ENCODE peak calls at places on chromosomes 1 and 21, in six cellular contexts. One of them, this sample, is unnamed.

GRCh38 chr1:184425449-184426277 is 38.8 kb downstream of the C1orf21 start:
- DNase-seq in iris pigment epithelial cell: no peak
- DNase-seq in H4: no peak
- DNase-seq in NCI-H1105 treated with DMSO at 0.1 percent for 48 hours: no peak
- DNase-seq in activated CD4-positive, alpha-beta T cell treated with anti-CD3 and anti-CD28 coated beads, Interleukin-2, amount 10 ng/mL, durations not matched to agents 7 days and 5 days: no peak
- DNase-seq in T-helper 1 cell: no peak
- DNase-seq in this sample: no peak

GRCh38 chr1:65429806-65430205 is 9.3 kb downstream of the LEPR start:
- DNase-seq in iris pigment epithelial cell: peak
- DNase-seq in H4: peak
- DNase-seq in NCI-H1105 treated with DMSO at 0.1 percent for 48 hours: no peak
- DNase-seq in activated CD4-positive, alpha-beta T cell treated with anti-CD3 and anti-CD28 coated beads, Interleukin-2, amount 10 ng/mL, durations not matched to agents 7 days and 5 days: no peak
- DNase-seq in T-helper 1 cell: no peak
- DNase-seq in this sample: no peak

GRCh38 chr1:18573170-18573569 is 57.5 kb upstream of the PAX7 start:
- DNase-seq in iris pigment epithelial cell: no peak
- DNase-seq in H4: no peak
- DNase-seq in NCI-H1105 treated with DMSO at 0.1 percent for 48 hours: no peak
- DNase-seq in activated CD4-positive, alpha-beta T cell treated with anti-CD3 and anti-CD28 coated beads, Interleukin-2, amount 10 ng/mL, durations not matched to agents 7 days and 5 days: no peak
- DNase-seq in T-helper 1 cell: no peak
- DNase-seq in this sample: no peak

GRCh38 chr1:30756206-30756544 is 1.4 kb downstream of the LAPTM5 start:
- DNase-seq in iris pigment epithelial cell: no peak
- DNase-seq in H4: no peak
- DNase-seq in NCI-H1105 treated with DMSO at 0.1 percent for 48 hours: no peak
- DNase-seq in activated CD4-positive, alpha-beta T cell treated with anti-CD3 and anti-CD28 coated beads, Interleukin-2, amount 10 ng/mL, durations not matched to agents 7 days and 5 days: no peak
- DNase-seq in T-helper 1 cell: no peak
- DNase-seq in this sample: no peak

GRCh38 chr1:201885531-201886075 is 3.1 kb upstream of the SHISA4 start:
- DNase-seq in iris pigment epithelial cell: peak
- DNase-seq in H4: peak
- DNase-seq in NCI-H1105 treated with DMSO at 0.1 percent for 48 hours: no peak
- DNase-seq in activated CD4-positive, alpha-beta T cell treated with anti-CD3 and anti-CD28 coated beads, Interleukin-2, amount 10 ng/mL, durations not matched to agents 7 days and 5 days: no peak
- DNase-seq in T-helper 1 cell: no peak
- DNase-seq in this sample: peak

GRCh38 chr1:225868631-225869330 is 13.4 kb downstream of the TMEM63A start:
- DNase-seq in iris pigment epithelial cell: no peak
- DNase-seq in H4: no peak
- DNase-seq in NCI-H1105 treated with DMSO at 0.1 percent for 48 hours: no peak
- DNase-seq in activated CD4-positive, alpha-beta T cell treated with anti-CD3 and anti-CD28 coated beads, Interleukin-2, amount 10 ng/mL, durations not matched to agents 7 days and 5 days: no peak
- DNase-seq in T-helper 1 cell: no peak
- DNase-seq in this sample: no peak

GRCh38 chr1:1490633-1491230 is 19.2 kb downstream of the ATAD3B start:
- DNase-seq in iris pigment epithelial cell: no peak
- DNase-seq in H4: no peak
- DNase-seq in NCI-H1105 treated with DMSO at 0.1 percent for 48 hours: no peak
- DNase-seq in activated CD4-positive, alpha-beta T cell treated with anti-CD3 and anti-CD28 coated beads, Interleukin-2, amount 10 ng/mL, durations not matched to agents 7 days and 5 days: no peak
- DNase-seq in T-helper 1 cell: no peak
- DNase-seq in this sample: no peak

GRCh38 chr1:183363967-183364366 is 54.2 kb downstream of the NMNAT2 start:
- DNase-seq in iris pigment epithelial cell: peak
- DNase-seq in H4: no peak
- DNase-seq in NCI-H1105 treated with DMSO at 0.1 percent for 48 hours: no peak
- DNase-seq in activated CD4-positive, alpha-beta T cell treated with anti-CD3 and anti-CD28 coated beads, Interleukin-2, amount 10 ng/mL, durations not matched to agents 7 days and 5 days: no peak
- DNase-seq in T-helper 1 cell: no peak
- DNase-seq in this sample: no peak

GRCh38 chr1:28815533-28815932 is 3.6 kb downstream of the OPRD1 start:
- DNase-seq in iris pigment epithelial cell: no peak
- DNase-seq in H4: no peak
- DNase-seq in NCI-H1105 treated with DMSO at 0.1 percent for 48 hours: no peak
- DNase-seq in activated CD4-positive, alpha-beta T cell treated with anti-CD3 and anti-CD28 coated beads, Interleukin-2, amount 10 ng/mL, durations not matched to agents 7 days and 5 days: peak
- DNase-seq in T-helper 1 cell: no peak
- DNase-seq in this sample: no peak

GRCh38 chr1:20485527-20486456 is at the start of gene CAMK2N1:
- DNase-seq in iris pigment epithelial cell: peak
- DNase-seq in H4: peak
- DNase-seq in NCI-H1105 treated with DMSO at 0.1 percent for 48 hours: peak
- DNase-seq in activated CD4-positive, alpha-beta T cell treated with anti-CD3 and anti-CD28 coated beads, Interleukin-2, amount 10 ng/mL, durations not matched to agents 7 days and 5 days: peak
- DNase-seq in T-helper 1 cell: peak
- DNase-seq in this sample: peak

GRCh38 chr1:85321237-85321964 is 45.0 kb upstream of the BCL10 start:
- DNase-seq in iris pigment epithelial cell: peak
- DNase-seq in H4: peak
- DNase-seq in NCI-H1105 treated with DMSO at 0.1 percent for 48 hours: no peak
- DNase-seq in activated CD4-positive, alpha-beta T cell treated with anti-CD3 and anti-CD28 coated beads, Interleukin-2, amount 10 ng/mL, durations not matched to agents 7 days and 5 days: peak
- DNase-seq in T-helper 1 cell: no peak
- DNase-seq in this sample: no peak

GRCh38 chr1:91697322-91698260 is 188.4 kb downstream of the TGFBR3 start:
- DNase-seq in iris pigment epithelial cell: peak
- DNase-seq in H4: no peak
- DNase-seq in NCI-H1105 treated with DMSO at 0.1 percent for 48 hours: no peak
- DNase-seq in activated CD4-positive, alpha-beta T cell treated with anti-CD3 and anti-CD28 coated beads, Interleukin-2, amount 10 ng/mL, durations not matched to agents 7 days and 5 days: peak
- DNase-seq in T-helper 1 cell: peak
- DNase-seq in this sample: peak

GRCh38 chr1:192747942-192748341 is 60.9 kb upstream of the RGS2 start:
- DNase-seq in iris pigment epithelial cell: peak
- DNase-seq in H4: no peak
- DNase-seq in NCI-H1105 treated with DMSO at 0.1 percent for 48 hours: no peak
- DNase-seq in activated CD4-positive, alpha-beta T cell treated with anti-CD3 and anti-CD28 coated beads, Interleukin-2, amount 10 ng/mL, durations not matched to agents 7 days and 5 days: no peak
- DNase-seq in T-helper 1 cell: no peak
- DNase-seq in this sample: no peak

GRCh38 chr1:114702699-114703098 is 7.4 kb upstream of the AMPD1 start:
- DNase-seq in iris pigment epithelial cell: no peak
- DNase-seq in H4: no peak
- DNase-seq in NCI-H1105 treated with DMSO at 0.1 percent for 48 hours: no peak
- DNase-seq in activated CD4-positive, alpha-beta T cell treated with anti-CD3 and anti-CD28 coated beads, Interleukin-2, amount 10 ng/mL, durations not matched to agents 7 days and 5 days: no peak
- DNase-seq in T-helper 1 cell: no peak
- DNase-seq in this sample: no peak

GRCh38 chr1:11780380-11781147 is 18.6 kb downstream of the C1orf167 start:
- DNase-seq in iris pigment epithelial cell: no peak
- DNase-seq in H4: no peak
- DNase-seq in NCI-H1105 treated with DMSO at 0.1 percent for 48 hours: no peak
- DNase-seq in activated CD4-positive, alpha-beta T cell treated with anti-CD3 and anti-CD28 coated beads, Interleukin-2, amount 10 ng/mL, durations not matched to agents 7 days and 5 days: no peak
- DNase-seq in T-helper 1 cell: no peak
- DNase-seq in this sample: no peak

GRCh38 chr1:119409731-119410130 is 5.2 kb upstream of the HSD3B2 start:
- DNase-seq in iris pigment epithelial cell: peak
- DNase-seq in H4: no peak
- DNase-seq in NCI-H1105 treated with DMSO at 0.1 percent for 48 hours: peak
- DNase-seq in activated CD4-positive, alpha-beta T cell treated with anti-CD3 and anti-CD28 coated beads, Interleukin-2, amount 10 ng/mL, durations not matched to agents 7 days and 5 days: no peak
- DNase-seq in T-helper 1 cell: no peak
- DNase-seq in this sample: no peak

GRCh38 chr1:214249651-214250050 is 31.3 kb upstream of the SMYD2 start:
- DNase-seq in iris pigment epithelial cell: no peak
- DNase-seq in H4: no peak
- DNase-seq in NCI-H1105 treated with DMSO at 0.1 percent for 48 hours: no peak
- DNase-seq in activated CD4-positive, alpha-beta T cell treated with anti-CD3 and anti-CD28 coated beads, Interleukin-2, amount 10 ng/mL, durations not matched to agents 7 days and 5 days: no peak
- DNase-seq in T-helper 1 cell: no peak
- DNase-seq in this sample: no peak

GRCh38 chr1:12615916-12616708 is 1.9 kb downstream of the DHRS3 start:
- DNase-seq in iris pigment epithelial cell: peak
- DNase-seq in H4: peak
- DNase-seq in NCI-H1105 treated with DMSO at 0.1 percent for 48 hours: peak
- DNase-seq in activated CD4-positive, alpha-beta T cell treated with anti-CD3 and anti-CD28 coated beads, Interleukin-2, amount 10 ng/mL, durations not matched to agents 7 days and 5 days: no peak
- DNase-seq in T-helper 1 cell: no peak
- DNase-seq in this sample: no peak

GRCh38 chr1:212738330-212738729 is 38.7 kb upstream of the BATF3 start:
- DNase-seq in iris pigment epithelial cell: peak
- DNase-seq in H4: no peak
- DNase-seq in NCI-H1105 treated with DMSO at 0.1 percent for 48 hours: no peak
- DNase-seq in activated CD4-positive, alpha-beta T cell treated with anti-CD3 and anti-CD28 coated beads, Interleukin-2, amount 10 ng/mL, durations not matched to agents 7 days and 5 days: peak
- DNase-seq in T-helper 1 cell: no peak
- DNase-seq in this sample: no peak

GRCh38 chr1:28062806-28063205 is 25.6 kb downstream of the EYA3 start:
- DNase-seq in iris pigment epithelial cell: peak
- DNase-seq in H4: no peak
- DNase-seq in NCI-H1105 treated with DMSO at 0.1 percent for 48 hours: no peak
- DNase-seq in activated CD4-positive, alpha-beta T cell treated with anti-CD3 and anti-CD28 coated beads, Interleukin-2, amount 10 ng/mL, durations not matched to agents 7 days and 5 days: no peak
- DNase-seq in T-helper 1 cell: no peak
- DNase-seq in this sample: no peak

GRCh38 chr1:25504706-25505560 is 38.5 kb upstream of the LDLRAP1 start:
- DNase-seq in iris pigment epithelial cell: no peak
- DNase-seq in H4: no peak
- DNase-seq in NCI-H1105 treated with DMSO at 0.1 percent for 48 hours: no peak
- DNase-seq in activated CD4-positive, alpha-beta T cell treated with anti-CD3 and anti-CD28 coated beads, Interleukin-2, amount 10 ng/mL, durations not matched to agents 7 days and 5 days: no peak
- DNase-seq in T-helper 1 cell: no peak
- DNase-seq in this sample: no peak

GRCh38 chr1:53544731-53545515 is 85.7 kb downstream of the DMRTB1 start:
- DNase-seq in iris pigment epithelial cell: no peak
- DNase-seq in H4: no peak
- DNase-seq in NCI-H1105 treated with DMSO at 0.1 percent for 48 hours: no peak
- DNase-seq in activated CD4-positive, alpha-beta T cell treated with anti-CD3 and anti-CD28 coated beads, Interleukin-2, amount 10 ng/mL, durations not matched to agents 7 days and 5 days: no peak
- DNase-seq in T-helper 1 cell: no peak
- DNase-seq in this sample: no peak

GRCh38 chr1:162389021-162389818 is 7.7 kb downstream of the C1orf226 start:
- DNase-seq in iris pigment epithelial cell: peak
- DNase-seq in H4: peak
- DNase-seq in NCI-H1105 treated with DMSO at 0.1 percent for 48 hours: peak
- DNase-seq in activated CD4-positive, alpha-beta T cell treated with anti-CD3 and anti-CD28 coated beads, Interleukin-2, amount 10 ng/mL, durations not matched to agents 7 days and 5 days: no peak
- DNase-seq in T-helper 1 cell: no peak
- DNase-seq in this sample: no peak

GRCh38 chr1:157751283-157751682 is 25.6 kb downstream of the FCRL2 start:
- DNase-seq in iris pigment epithelial cell: no peak
- DNase-seq in H4: no peak
- DNase-seq in NCI-H1105 treated with DMSO at 0.1 percent for 48 hours: no peak
- DNase-seq in activated CD4-positive, alpha-beta T cell treated with anti-CD3 and anti-CD28 coated beads, Interleukin-2, amount 10 ng/mL, durations not matched to agents 7 days and 5 days: no peak
- DNase-seq in T-helper 1 cell: no peak
- DNase-seq in this sample: no peak

GRCh38 chr1:67204298-67204697 is 38.0 kb downstream of the IL23R start:
- DNase-seq in iris pigment epithelial cell: no peak
- DNase-seq in H4: no peak
- DNase-seq in NCI-H1105 treated with DMSO at 0.1 percent for 48 hours: no peak
- DNase-seq in activated CD4-positive, alpha-beta T cell treated with anti-CD3 and anti-CD28 coated beads, Interleukin-2, amount 10 ng/mL, durations not matched to agents 7 days and 5 days: no peak
- DNase-seq in T-helper 1 cell: no peak
- DNase-seq in this sample: no peak

GRCh38 chr21:46557919-46558392 is 46.9 kb downstream of the S100B start:
- DNase-seq in iris pigment epithelial cell: no peak
- DNase-seq in H4: no peak
- DNase-seq in NCI-H1105 treated with DMSO at 0.1 percent for 48 hours: no peak
- DNase-seq in activated CD4-positive, alpha-beta T cell treated with anti-CD3 and anti-CD28 coated beads, Interleukin-2, amount 10 ng/mL, durations not matched to agents 7 days and 5 days: no peak
- DNase-seq in T-helper 1 cell: no peak
- DNase-seq in this sample: no peak

GRCh38 chr1:228792601-228793000 is 57.3 kb downstream of the RHOU start:
- DNase-seq in iris pigment epithelial cell: no peak
- DNase-seq in H4: no peak
- DNase-seq in NCI-H1105 treated with DMSO at 0.1 percent for 48 hours: peak
- DNase-seq in activated CD4-positive, alpha-beta T cell treated with anti-CD3 and anti-CD28 coated beads, Interleukin-2, amount 10 ng/mL, durations not matched to agents 7 days and 5 days: no peak
- DNase-seq in T-helper 1 cell: no peak
- DNase-seq in this sample: no peak

GRCh38 chr1:207873055-207873890 is 37.7 kb downstream of the CD34 start:
- DNase-seq in iris pigment epithelial cell: no peak
- DNase-seq in H4: no peak
- DNase-seq in NCI-H1105 treated with DMSO at 0.1 percent for 48 hours: no peak
- DNase-seq in activated CD4-positive, alpha-beta T cell treated with anti-CD3 and anti-CD28 coated beads, Interleukin-2, amount 10 ng/mL, durations not matched to agents 7 days and 5 days: peak
- DNase-seq in T-helper 1 cell: no peak
- DNase-seq in this sample: peak

GRCh38 chr21:27366846-27367245 is 400.0 kb upstream of the ADAMTS5 start:
- DNase-seq in iris pigment epithelial cell: peak
- DNase-seq in H4: no peak
- DNase-seq in NCI-H1105 treated with DMSO at 0.1 percent for 48 hours: no peak
- DNase-seq in activated CD4-positive, alpha-beta T cell treated with anti-CD3 and anti-CD28 coated beads, Interleukin-2, amount 10 ng/mL, durations not matched to agents 7 days and 5 days: no peak
- DNase-seq in T-helper 1 cell: no peak
- DNase-seq in this sample: no peak

GRCh38 chr1:42684139-42684538 is 1.9 kb downstream of the YBX1 start:
- DNase-seq in iris pigment epithelial cell: peak
- DNase-seq in H4: peak
- DNase-seq in NCI-H1105 treated with DMSO at 0.1 percent for 48 hours: peak
- DNase-seq in activated CD4-positive, alpha-beta T cell treated with anti-CD3 and anti-CD28 coated beads, Interleukin-2, amount 10 ng/mL, durations not matched to agents 7 days and 5 days: peak
- DNase-seq in T-helper 1 cell: no peak
- DNase-seq in this sample: no peak

GRCh38 chr1:31413405-31414005 is 492 bp downstream of the SERINC2 start:
- DNase-seq in iris pigment epithelial cell: no peak
- DNase-seq in H4: peak
- DNase-seq in NCI-H1105 treated with DMSO at 0.1 percent for 48 hours: peak
- DNase-seq in activated CD4-positive, alpha-beta T cell treated with anti-CD3 and anti-CD28 coated beads, Interleukin-2, amount 10 ng/mL, durations not matched to agents 7 days and 5 days: no peak
- DNase-seq in T-helper 1 cell: no peak
- DNase-seq in this sample: no peak

GRCh38 chr1:39272027-39272790 is 67.7 kb downstream of the MACF1 start:
- DNase-seq in iris pigment epithelial cell: peak
- DNase-seq in H4: no peak
- DNase-seq in NCI-H1105 treated with DMSO at 0.1 percent for 48 hours: peak
- DNase-seq in activated CD4-positive, alpha-beta T cell treated with anti-CD3 and anti-CD28 coated beads, Interleukin-2, amount 10 ng/mL, durations not matched to agents 7 days and 5 days: no peak
- DNase-seq in T-helper 1 cell: no peak
- DNase-seq in this sample: peak

GRCh38 chr1:209202826-209203439 is 380.6 kb upstream of the CAMK1G start:
- DNase-seq in iris pigment epithelial cell: peak
- DNase-seq in H4: peak
- DNase-seq in NCI-H1105 treated with DMSO at 0.1 percent for 48 hours: peak
- DNase-seq in activated CD4-positive, alpha-beta T cell treated with anti-CD3 and anti-CD28 coated beads, Interleukin-2, amount 10 ng/mL, durations not matched to agents 7 days and 5 days: peak
- DNase-seq in T-helper 1 cell: no peak
- DNase-seq in this sample: peak

GRCh38 chr1:90475623-90476022 is 241.5 kb downstream of the BARHL2 start:
- DNase-seq in iris pigment epithelial cell: peak
- DNase-seq in H4: peak
- DNase-seq in NCI-H1105 treated with DMSO at 0.1 percent for 48 hours: no peak
- DNase-seq in activated CD4-positive, alpha-beta T cell treated with anti-CD3 and anti-CD28 coated beads, Interleukin-2, amount 10 ng/mL, durations not matched to agents 7 days and 5 days: no peak
- DNase-seq in T-helper 1 cell: no peak
- DNase-seq in this sample: no peak

GRCh38 chr1:86504895-86505625 is 36.3 kb downstream of the CLCA1 start:
- DNase-seq in iris pigment epithelial cell: no peak
- DNase-seq in H4: no peak
- DNase-seq in NCI-H1105 treated with DMSO at 0.1 percent for 48 hours: no peak
- DNase-seq in activated CD4-positive, alpha-beta T cell treated with anti-CD3 and anti-CD28 coated beads, Interleukin-2, amount 10 ng/mL, durations not matched to agents 7 days and 5 days: no peak
- DNase-seq in T-helper 1 cell: no peak
- DNase-seq in this sample: no peak

GRCh38 chr1:39901486-39902120 is at the start of gene MYCL:
- DNase-seq in iris pigment epithelial cell: peak
- DNase-seq in H4: no peak
- DNase-seq in NCI-H1105 treated with DMSO at 0.1 percent for 48 hours: peak
- DNase-seq in activated CD4-positive, alpha-beta T cell treated with anti-CD3 and anti-CD28 coated beads, Interleukin-2, amount 10 ng/mL, durations not matched to agents 7 days and 5 days: peak
- DNase-seq in T-helper 1 cell: peak
- DNase-seq in this sample: peak

GRCh38 chr1:6072774-6073479 is 27.2 kb downstream of the KCNAB2 start:
- DNase-seq in iris pigment epithelial cell: no peak
- DNase-seq in H4: no peak
- DNase-seq in NCI-H1105 treated with DMSO at 0.1 percent for 48 hours: no peak
- DNase-seq in activated CD4-positive, alpha-beta T cell treated with anti-CD3 and anti-CD28 coated beads, Interleukin-2, amount 10 ng/mL, durations not matched to agents 7 days and 5 days: no peak
- DNase-seq in T-helper 1 cell: no peak
- DNase-seq in this sample: no peak